ENCODE peak calls at places on chromosomes 11 and 22, in eight cellular contexts. W, N, K, Z, S, J, X and T are unnamed samples.

GRCh38 chr11:82546556-82547162 is 187.0 kb downstream of the FAM181B start:
- DNase-seq in W (no peak), N (no peak), K (no peak), Z (no peak), S (no peak), J (no peak), X (no peak), T (no peak)

GRCh38 chr11:69546735-69547370 is 65.4 kb downstream of the LINC01488 start:
- DNase-seq in W (no peak), N (no peak), K (no peak), Z (no peak), S (no peak), J (no peak), X (no peak), T (no peak)

GRCh38 chr22:37566329-37566837 is 6.1 kb downstream of the CDC42EP1 start:
- DNase-seq in W (no peak), N (no peak), K (no peak), Z (no peak), S (no peak), J (no peak), X (no peak), T (no peak)

GRCh38 chr11:69317401-69318092 is 23.6 kb downstream of the MYEOV start:
- DNase-seq in W (no peak), N (no peak), K (no peak), Z (no peak), S (no peak), J (no peak), X (peak; percentile 54), T (no peak)

GRCh38 chr11:129214710-129215295 is 22.7 kb upstream of the ARHGAP32 start:
- DNase-seq in W (no peak), N (no peak), K (no peak), Z (no peak), S (no peak), J (no peak), X (no peak), T (no peak)

GRCh38 chr22:38788417-38788816 is 5.5 kb downstream of the DNAL4 start:
- DNase-seq in W (peak; percentile 49), N (no peak), K (no peak), Z (no peak), S (no peak), J (peak; percentile 59), X (peak; percentile 70), T (no peak)

GRCh38 chr11:43868852-43869567 is 11.6 kb upstream of the ALKBH3 start:
- DNase-seq in W (peak; percentile 10), N (no peak), K (no peak), Z (peak; percentile 36), S (peak; percentile 41), J (no peak), X (peak; percentile 13), T (peak; percentile 95)

GRCh38 chr22:45072322-45072903 is 62.6 kb upstream of the PHF21B start:
- DNase-seq in W (peak; percentile 52), N (peak; percentile 77), K (peak; percentile 84), Z (peak; percentile 41), S (no peak), J (no peak), X (no peak), T (no peak)

GRCh38 chr22:36048911-36049677 is 20.5 kb upstream of the RBFOX2 start:
- DNase-seq in W (no peak), N (no peak), K (no peak), Z (peak; percentile 15), S (no peak), J (no peak), X (no peak), T (no peak)

GRCh38 chr22:40407021-40407761 is 36.8 kb downstream of the SGSM3 start:
- DNase-seq in W (no peak), N (no peak), K (no peak), Z (no peak), S (no peak), J (no peak), X (no peak), T (no peak)

GRCh38 chr11:127640822-127641485 is 640.4 kb upstream of the KIRREL3 start:
- DNase-seq in W (no peak), N (no peak), K (no peak), Z (no peak), S (no peak), J (no peak), X (peak; percentile 93), T (no peak)

GRCh38 chr11:33897761-33898403 is 6.0 kb upstream of the LMO2 start:
- DNase-seq in W (no peak), N (no peak), K (no peak), Z (no peak), S (no peak), J (no peak), X (no peak), T (peak; percentile 39)

DNA sequence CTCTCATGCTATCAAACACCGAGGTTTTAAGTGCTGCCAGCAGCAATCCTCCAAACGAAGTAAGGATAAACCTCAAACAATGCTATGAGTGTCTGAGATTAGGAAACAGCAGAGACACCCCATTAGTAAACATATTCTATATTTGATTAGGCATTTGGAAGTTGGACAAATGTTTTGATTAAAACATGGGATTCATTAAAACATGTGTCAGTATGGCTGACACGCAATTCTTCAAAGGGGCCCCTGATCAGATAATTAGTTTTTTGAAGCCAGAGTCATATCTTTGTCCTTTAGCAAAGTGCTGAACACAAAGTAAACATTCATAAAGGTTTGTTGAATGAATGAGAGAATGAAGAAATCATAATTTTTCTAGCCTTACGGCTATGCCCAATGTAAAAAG is 33.2 kb upstream of the BLID start:
- DNase-seq in W (no peak), N (no peak), K (no peak), Z (no peak), S (no peak), J (no peak), X (no peak), T (no peak)
- H3K4me3 ChIP-seq in W (no peak overlapping the region), N (no peak overlapping the region), K (no peak overlapping the region), Z (no peak overlapping the region), S (no peak overlapping the region), J (no peak overlapping the region), X (no peak overlapping the region), T (no peak overlapping the region)

DNA sequence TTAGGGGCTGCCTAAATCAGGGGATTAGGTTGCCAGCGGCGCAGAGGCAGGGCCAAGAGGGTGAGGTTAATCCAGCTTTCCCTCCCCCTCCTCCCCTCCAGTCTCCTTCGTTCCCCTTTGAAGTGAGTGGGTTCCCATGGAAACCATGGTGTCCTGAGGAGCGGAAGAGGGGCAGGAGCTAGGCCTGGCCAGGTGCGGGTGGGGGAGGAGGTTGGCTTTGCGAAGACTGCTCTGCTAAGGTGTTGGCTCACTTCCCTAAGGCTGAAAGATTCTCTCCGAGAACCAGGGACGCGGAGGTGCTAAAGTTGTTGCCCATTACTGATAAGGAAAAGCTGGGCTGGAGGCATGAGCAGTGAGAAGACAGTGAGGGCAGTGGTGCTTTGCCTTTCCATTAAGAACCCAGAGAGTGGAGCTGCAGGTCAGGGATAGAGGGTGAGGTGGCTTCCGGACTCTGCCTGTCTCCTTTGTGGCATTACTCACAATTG is 124.6 kb downstream of the FEZ1 start:
- DNase-seq in W (no peak), N (no peak), K (peak; percentile 88), Z (no peak), S (no peak), J (peak; percentile 46), X (no peak), T (no peak)
- TF ChIP-seq MAX in W (no peak), N (no peak), K (peak; percentile 59), Z (no peak), S (no peak), J (no peak), X (no peak), T (no peak)

DNA sequence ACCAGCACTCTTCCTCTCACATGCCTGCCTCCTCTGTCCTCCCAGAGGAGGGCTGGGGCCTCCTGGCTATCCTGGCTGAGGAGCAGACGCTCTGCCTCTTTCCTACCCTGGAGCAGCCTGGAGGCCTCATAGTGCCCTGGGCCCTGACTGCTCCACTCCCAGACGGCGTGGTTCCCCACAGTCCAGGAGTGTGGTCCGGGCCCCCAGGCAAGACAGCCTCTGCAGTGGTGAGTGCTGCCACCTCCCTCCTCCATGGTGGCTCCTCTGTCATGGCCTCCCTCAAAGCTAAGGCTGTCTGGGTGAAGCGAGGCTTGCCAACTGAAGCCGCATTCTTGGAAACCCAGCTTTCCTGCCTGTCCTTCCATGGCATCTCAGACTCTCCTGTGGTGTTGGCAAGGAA is 19.8 kb downstream of the GAB4 start:
- DNase-seq in W (no peak), N (no peak), K (no peak), Z (no peak), S (no peak), J (no peak), X (no peak), T (no peak)
- H3K4me3 ChIP-seq in W (no peak overlapping the region), N (no peak overlapping the region), K (no peak overlapping the region), Z (no peak overlapping the region), S (no peak overlapping the region), J (no peak overlapping the region), X (no peak overlapping the region), T (no peak overlapping the region)

GRCh38 chr11:111455291-111456085 is 56.7 kb downstream of the BTG4 start:
- DNase-seq in W (no peak), N (no peak), K (no peak), Z (no peak), S (no peak), J (peak; percentile 7), X (no peak), T (no peak)

GRCh38 chr11:111456086-111456858 is 55.9 kb downstream of the BTG4 start:
- DNase-seq in W (no peak), N (no peak), K (no peak), Z (no peak), S (no peak), J (peak; percentile 7), X (no peak), T (no peak)

GRCh38 chr11:111452817-111453607 is 59.2 kb downstream of the BTG4 start:
- DNase-seq in W (no peak), N (no peak), K (no peak), Z (no peak), S (no peak), J (peak; percentile 4), X (no peak), T (no peak)

GRCh38 chr11:111456859-111457730 is 55.1 kb downstream of the BTG4 start:
- DNase-seq in W (no peak), N (no peak), K (no peak), Z (no peak), S (no peak), J (peak; percentile 4), X (no peak), T (no peak)

GRCh38 chr11:111454561-111455192 is 57.5 kb downstream of the BTG4 start:
- DNase-seq in W (peak; percentile 45), N (no peak), K (peak; percentile 88), Z (peak; percentile 80), S (peak; percentile 42), J (peak; percentile 78), X (peak; percentile 8), T (peak; percentile 70)
- TF ChIP-seq MAX in W (no peak), N (no peak), K (peak; percentile 47), Z (no peak), S (no peak), J (no peak), X (no peak), T (no peak)

GRCh38 chr11:11865449-11865848 is 23.7 kb downstream of the USP47 start:
- DNase-seq in W (no peak), N (no peak), K (no peak), Z (no peak), S (no peak), J (no peak), X (no peak), T (no peak)
- H3K4me3 ChIP-seq in W (no peak overlapping the region), N (no peak overlapping the region), K (no peak overlapping the region), Z (no peak overlapping the region), S (no peak overlapping the region), J (no peak overlapping the region), X (no peak overlapping the region), T (no peak overlapping the region)

GRCh38 chr11:118415739-118416068 is 14.3 kb downstream of the ATP5MG start:
- DNase-seq in W (peak; percentile 70), N (peak; percentile 33), K (peak; percentile 49), Z (peak; percentile 47), S (no peak), J (peak; percentile 68), X (peak; percentile 82), T (peak; percentile 75)
- TF ChIP-seq MAX in W (no peak), N (no peak), K (no peak), Z (peak; percentile 22), S (no peak), J (peak; percentile 82), X (no peak), T (no peak)